ENCODE peak calls at places on chromosomes 13 and 19, in four cellular contexts. S is SK-N-SH, E is activated gamma-delta T cell treated with Interleukin-2 at 50 U/mL for 16 hours, H is COR-L47. R is an unnamed sample.
A peak's percentile ranks its signal among the peaks of the same experiment; 100 is the strongest.

GRCh38 chr13:113832204-113832603 is 31.7 kb downstream of the GAS6 start:
- DNase-seq in E (no peak), H (no peak), S (no peak), R (no peak)

GRCh38 chr19:14048439-14049153 is 13.3 kb downstream of the PALM3 start:
- DNase-seq in E (peak; percentile 80), H (peak; percentile 17), S (peak; percentile 83), R (no peak)

GRCh38 chr13:44734204-44734707 is 158.1 kb upstream of the TSC22D1 start:
- DNase-seq in H (no peak), E (no peak), S (peak; percentile 77), R (peak; percentile 79)

GRCh38 chr13:75334634-75335447 is 147.1 kb downstream of the TBC1D4 start:
- DNase-seq in S (no peak), E (no peak), H (no peak), R (no peak)

GRCh38 chr13:48629282-48629681 is 24.4 kb upstream of the CYSLTR2 start:
- DNase-seq in H (no peak), E (no peak), S (no peak), R (no peak)

GRCh38 chr13:31377946-31378345 is 178.2 kb downstream of the B3GLCT start:
- DNase-seq in S (no peak), H (no peak), E (no peak), R (no peak)

GRCh38 chr13:41383400-41383799 is 72.3 kb downstream of the NAA16 start:
- DNase-seq in S (no peak), E (no peak), H (no peak), R (no peak)

GRCh38 chr19:43780706-43781525 is at the start of gene KCNN4:
- DNase-seq in H (no peak), S (no peak), E (peak; percentile 45), R (peak; percentile 65)

GRCh38 chr19:16904599-16904998 is 15.8 kb downstream of the F2RL3 start:
- DNase-seq in E (no peak), S (no peak), H (no peak), R (no peak)

GRCh38 chr19:50326101-50326664 is 3.0 kb downstream of the KCNC3 start:
- DNase-seq in H (no peak), S (no peak), E (no peak), R (no peak)

GRCh38 chr19:1864480-1865171 is 1.2 kb upstream of the KLF16 start:
- DNase-seq in H (no peak), E (peak; percentile 47), S (peak; percentile 90), R (no peak)

GRCh38 chr13:38637576-38637975 is 49.3 kb upstream of the FREM2 start:
- DNase-seq in S (no peak), E (no peak), H (peak; percentile 30), R (no peak)

GRCh38 chr13:50911051-50911690 is 1.6 kb downstream of the RNASEH2B start:
- DNase-seq in E (no peak), H (no peak), S (peak; percentile 46), R (peak; percentile 10)

GRCh38 chr13:93309886-93310520 is 83.4 kb downstream of the GPC6 start:
- DNase-seq in S (no peak), H (no peak), E (no peak), R (peak; percentile 82)

GRCh38 chr13:20980899-20981298 is 78.4 kb upstream of the XPO4 start:
- DNase-seq in S (no peak), H (no peak), E (no peak), R (no peak)

GRCh38 chr19:11251217-11251616 is 11.1 kb downstream of the DOCK6 start:
- DNase-seq in H (no peak), S (no peak), E (no peak), R (no peak)

GRCh38 chr19:18609717-18610051 is 3.0 kb upstream of the TMEM59L start:
- DNase-seq in S (peak; percentile 10), H (no peak), E (no peak), R (no peak)

GRCh38 chr13:66546534-66547379 is 683.4 kb downstream of the PCDH9 start:
- DNase-seq in E (no peak), H (no peak), S (no peak), R (peak; percentile 61)

GRCh38 chr19:8592231-8593009 is 15.2 kb upstream of the MYO1F start:
- DNase-seq in S (peak; percentile 98), E (peak; percentile 91), H (no peak), R (no peak)

GRCh38 chr13:44364601-44365000 is 9.0 kb upstream of the SERP2 start:
- DNase-seq in H (no peak), S (no peak), E (no peak), R (peak; percentile 81)

GRCh38 chr19:17078920-17079709 is 3.5 kb downstream of the MYO9B start:
- DNase-seq in H (no peak), S (no peak), E (no peak), R (no peak)

GRCh38 chr19:38617764-38618589 is at the start of gene MAP4K1:
- DNase-seq in E (peak; percentile 73), H (no peak), S (no peak), R (peak; percentile 38)

GRCh38 chr19:46000497-46001246 is 5.4 kb downstream of the CCDC61 start:
- DNase-seq in S (peak; percentile 95), E (peak; percentile 67), H (peak; percentile 65), R (no peak)

GRCh38 chr13:23901365-23901764 is 4.1 kb upstream of the C1QTNF9B start:
- DNase-seq in H (no peak), S (no peak), E (no peak), R (peak; percentile 65)

GRCh38 chr13:88840085-88840484 is 1168.9 kb downstream of the SLITRK5 start:
- DNase-seq in S (no peak), H (no peak), E (no peak), R (peak; percentile 26)

GRCh38 chr13:93345642-93346220 is 119.1 kb downstream of the GPC6 start:
- DNase-seq in H (no peak), E (no peak), S (no peak), R (no peak)

GRCh38 chr19:40466219-40467006 is at the start of gene SPTBN4:
- DNase-seq in H (no peak), S (no peak), E (peak; percentile 69), R (no peak)

GRCh38 chr13:85541476-85541875 is 257.7 kb downstream of the SLITRK6 start:
- DNase-seq in S (no peak), E (no peak), H (no peak), R (no peak)

GRCh38 chr19:51333836-51334460 is 8.0 kb downstream of the VSIG10L start:
- DNase-seq in S (peak; percentile 58), E (no peak), H (no peak), R (no peak)

GRCh38 chr19:12792048-12792852 is 964 bp downstream of the JUNB start:
- DNase-seq in H (peak; percentile 66), S (peak; percentile 41), E (peak; percentile 72), R (peak; percentile 39)

GRCh38 chr13:52173373-52173772 is 14.0 kb upstream of the NEK3 start:
- DNase-seq in E (no peak), H (no peak), S (no peak), R (no peak)

GRCh38 chr13:71304861-71305260 is 562.1 kb downstream of the DACH1 start:
- DNase-seq in H (no peak), S (no peak), E (no peak), R (no peak)